ENCODE peak calls at places on chromosomes 3 and 15, in nine cellular contexts. One of them, this sample, is unnamed.

GRCh38 chr3:64199933-64200332 is 25.3 kb downstream of the PRICKLE2 start:
- DNase-seq in mesenteric fat pad: no peak
- DNase-seq in Panc1: no peak
- DNase-seq in stimulated activated CD4-positive, alpha-beta T cell treated with anti-CD3 and anti-CD28 coated beads, Interleukin-1b, Interleukin-23, amount 100 ng/mL, for 24 hours: no peak
- DNase-seq in T-helper 17 cell: no peak
- DNase-seq in HTR-8/SVneo: no peak
- DNase-seq in NCI-H748 treated with DMSO at 0.1 percent for 48 hours: no peak
- DNase-seq in T-cell: no peak
- DNase-seq in DND-41: no peak
- DNase-seq in this sample: no peak

GRCh38 chr3:106367496-106367895 is 498.7 kb upstream of the CBLB start:
- DNase-seq in DND-41: no peak
- DNase-seq in stimulated activated CD4-positive, alpha-beta T cell treated with anti-CD3 and anti-CD28 coated beads, Interleukin-1b, Interleukin-23, amount 100 ng/mL, for 24 hours: no peak
- DNase-seq in Panc1: no peak
- DNase-seq in NCI-H748 treated with DMSO at 0.1 percent for 48 hours: no peak
- DNase-seq in T-cell: no peak
- DNase-seq in mesenteric fat pad: no peak
- DNase-seq in HTR-8/SVneo: no peak
- DNase-seq in T-helper 17 cell: no peak
- DNase-seq in this sample: no peak

GRCh38 chr3:40800343-40800742 is 275.6 kb downstream of the ZNF621 start:
- DNase-seq in mesenteric fat pad: no peak
- DNase-seq in DND-41: no peak
- DNase-seq in Panc1: peak; percentile 5
- DNase-seq in T-helper 17 cell: no peak
- DNase-seq in T-cell: no peak
- DNase-seq in stimulated activated CD4-positive, alpha-beta T cell treated with anti-CD3 and anti-CD28 coated beads, Interleukin-1b, Interleukin-23, amount 100 ng/mL, for 24 hours: no peak
- DNase-seq in HTR-8/SVneo: peak; percentile 40
- DNase-seq in NCI-H748 treated with DMSO at 0.1 percent for 48 hours: no peak
- DNase-seq in this sample: no peak

GRCh38 chr15:28956491-28956890 is 70.7 kb downstream of the APBA2 start:
- DNase-seq in NCI-H748 treated with DMSO at 0.1 percent for 48 hours: no peak
- DNase-seq in T-helper 17 cell: no peak
- DNase-seq in Panc1: no peak
- DNase-seq in T-cell: no peak
- DNase-seq in stimulated activated CD4-positive, alpha-beta T cell treated with anti-CD3 and anti-CD28 coated beads, Interleukin-1b, Interleukin-23, amount 100 ng/mL, for 24 hours: no peak
- DNase-seq in DND-41: no peak
- DNase-seq in mesenteric fat pad: peak; percentile 30
- DNase-seq in HTR-8/SVneo: no peak
- DNase-seq in this sample: no peak

GRCh38 chr3:36579746-36580145 is 184.6 kb downstream of the DCLK3 start:
- DNase-seq in stimulated activated CD4-positive, alpha-beta T cell treated with anti-CD3 and anti-CD28 coated beads, Interleukin-1b, Interleukin-23, amount 100 ng/mL, for 24 hours: no peak
- DNase-seq in NCI-H748 treated with DMSO at 0.1 percent for 48 hours: no peak
- DNase-seq in T-helper 17 cell: no peak
- DNase-seq in Panc1: no peak
- DNase-seq in mesenteric fat pad: no peak
- DNase-seq in T-cell: no peak
- DNase-seq in DND-41: no peak
- DNase-seq in HTR-8/SVneo: no peak
- DNase-seq in this sample: no peak

GRCh38 chr15:68503791-68504720 is 72.1 kb upstream of the ITGA11 start:
- DNase-seq in T-cell: no peak
- DNase-seq in HTR-8/SVneo: no peak
- DNase-seq in T-helper 17 cell: no peak
- DNase-seq in Panc1: no peak
- DNase-seq in stimulated activated CD4-positive, alpha-beta T cell treated with anti-CD3 and anti-CD28 coated beads, Interleukin-1b, Interleukin-23, amount 100 ng/mL, for 24 hours: no peak
- DNase-seq in mesenteric fat pad: no peak
- DNase-seq in NCI-H748 treated with DMSO at 0.1 percent for 48 hours: no peak
- DNase-seq in DND-41: peak; percentile 45
- DNase-seq in this sample: no peak

GRCh38 chr3:128399221-128399915 is 67.3 kb downstream of the DNAJB8 start:
- DNase-seq in HTR-8/SVneo: no peak
- DNase-seq in mesenteric fat pad: no peak
- DNase-seq in T-helper 17 cell: no peak
- DNase-seq in DND-41: no peak
- DNase-seq in stimulated activated CD4-positive, alpha-beta T cell treated with anti-CD3 and anti-CD28 coated beads, Interleukin-1b, Interleukin-23, amount 100 ng/mL, for 24 hours: no peak
- DNase-seq in NCI-H748 treated with DMSO at 0.1 percent for 48 hours: no peak
- DNase-seq in Panc1: no peak
- DNase-seq in T-cell: no peak
- DNase-seq in this sample: no peak

GRCh38 chr15:67521770-67522568 is 1.0 kb downstream of the C15orf61 start:
- DNase-seq in mesenteric fat pad: no peak
- DNase-seq in stimulated activated CD4-positive, alpha-beta T cell treated with anti-CD3 and anti-CD28 coated beads, Interleukin-1b, Interleukin-23, amount 100 ng/mL, for 24 hours: no peak
- DNase-seq in Panc1: no peak
- DNase-seq in HTR-8/SVneo: no peak
- DNase-seq in NCI-H748 treated with DMSO at 0.1 percent for 48 hours: no peak
- DNase-seq in DND-41: no peak
- DNase-seq in T-helper 17 cell: no peak
- DNase-seq in T-cell: no peak
- DNase-seq in this sample: no peak

GRCh38 chr3:197953881-197954280 is 3.9 kb downstream of the RPL35A start:
- DNase-seq in T-helper 17 cell: no peak
- DNase-seq in HTR-8/SVneo: no peak
- DNase-seq in Panc1: no peak
- DNase-seq in DND-41: no peak
- DNase-seq in NCI-H748 treated with DMSO at 0.1 percent for 48 hours: no peak
- DNase-seq in T-cell: no peak
- DNase-seq in stimulated activated CD4-positive, alpha-beta T cell treated with anti-CD3 and anti-CD28 coated beads, Interleukin-1b, Interleukin-23, amount 100 ng/mL, for 24 hours: no peak
- DNase-seq in mesenteric fat pad: no peak
- DNase-seq in this sample: no peak

GRCh38 chr3:191369081-191370010 is 39.0 kb upstream of the UTS2B start:
- DNase-seq in stimulated activated CD4-positive, alpha-beta T cell treated with anti-CD3 and anti-CD28 coated beads, Interleukin-1b, Interleukin-23, amount 100 ng/mL, for 24 hours: no peak
- DNase-seq in HTR-8/SVneo: no peak
- DNase-seq in NCI-H748 treated with DMSO at 0.1 percent for 48 hours: no peak
- DNase-seq in mesenteric fat pad: no peak
- DNase-seq in Panc1: no peak
- DNase-seq in DND-41: no peak
- DNase-seq in T-cell: no peak
- DNase-seq in T-helper 17 cell: no peak
- DNase-seq in this sample: no peak

GRCh38 chr3:20073683-20074082 is 33.4 kb downstream of the KAT2B start:
- DNase-seq in Panc1: no peak
- DNase-seq in mesenteric fat pad: no peak
- DNase-seq in T-cell: no peak
- DNase-seq in HTR-8/SVneo: no peak
- DNase-seq in DND-41: no peak
- DNase-seq in stimulated activated CD4-positive, alpha-beta T cell treated with anti-CD3 and anti-CD28 coated beads, Interleukin-1b, Interleukin-23, amount 100 ng/mL, for 24 hours: no peak
- DNase-seq in NCI-H748 treated with DMSO at 0.1 percent for 48 hours: no peak
- DNase-seq in T-helper 17 cell: no peak
- DNase-seq in this sample: no peak

GRCh38 chr15:64348455-64348854 is 7.5 kb downstream of the CSNK1G1 start:
- DNase-seq in NCI-H748 treated with DMSO at 0.1 percent for 48 hours: no peak
- DNase-seq in mesenteric fat pad: no peak
- DNase-seq in T-helper 17 cell: no peak
- DNase-seq in stimulated activated CD4-positive, alpha-beta T cell treated with anti-CD3 and anti-CD28 coated beads, Interleukin-1b, Interleukin-23, amount 100 ng/mL, for 24 hours: no peak
- DNase-seq in T-cell: no peak
- DNase-seq in DND-41: no peak
- DNase-seq in Panc1: no peak
- DNase-seq in HTR-8/SVneo: no peak
- DNase-seq in this sample: no peak

GRCh38 chr3:192933779-192934456 is 16.3 kb upstream of the MB21D2 start:
- DNase-seq in T-cell: no peak
- DNase-seq in stimulated activated CD4-positive, alpha-beta T cell treated with anti-CD3 and anti-CD28 coated beads, Interleukin-1b, Interleukin-23, amount 100 ng/mL, for 24 hours: no peak
- DNase-seq in T-helper 17 cell: no peak
- DNase-seq in Panc1: no peak
- DNase-seq in DND-41: no peak
- DNase-seq in NCI-H748 treated with DMSO at 0.1 percent for 48 hours: no peak
- DNase-seq in mesenteric fat pad: no peak
- DNase-seq in HTR-8/SVneo: no peak
- DNase-seq in this sample: no peak

GRCh38 chr3:154090116-154090420 is 31.1 kb upstream of the ARHGEF26 start:
- DNase-seq in Panc1: no peak
- DNase-seq in mesenteric fat pad: no peak
- DNase-seq in T-cell: no peak
- DNase-seq in T-helper 17 cell: no peak
- DNase-seq in NCI-H748 treated with DMSO at 0.1 percent for 48 hours: no peak
- DNase-seq in DND-41: no peak
- DNase-seq in HTR-8/SVneo: no peak
- DNase-seq in stimulated activated CD4-positive, alpha-beta T cell treated with anti-CD3 and anti-CD28 coated beads, Interleukin-1b, Interleukin-23, amount 100 ng/mL, for 24 hours: no peak
- DNase-seq in this sample: no peak

GRCh38 chr3:13276438-13277129 is 143.5 kb downstream of the NUP210 start:
- DNase-seq in HTR-8/SVneo: no peak
- DNase-seq in stimulated activated CD4-positive, alpha-beta T cell treated with anti-CD3 and anti-CD28 coated beads, Interleukin-1b, Interleukin-23, amount 100 ng/mL, for 24 hours: no peak
- DNase-seq in NCI-H748 treated with DMSO at 0.1 percent for 48 hours: no peak
- DNase-seq in mesenteric fat pad: no peak
- DNase-seq in DND-41: no peak
- DNase-seq in T-cell: no peak
- DNase-seq in Panc1: no peak
- DNase-seq in T-helper 17 cell: no peak
- DNase-seq in this sample: no peak

GRCh38 chr3:141326123-141326522 is 42.2 kb upstream of the ZBTB38 start:
- DNase-seq in mesenteric fat pad: no peak
- DNase-seq in T-cell: no peak
- DNase-seq in stimulated activated CD4-positive, alpha-beta T cell treated with anti-CD3 and anti-CD28 coated beads, Interleukin-1b, Interleukin-23, amount 100 ng/mL, for 24 hours: no peak
- DNase-seq in T-helper 17 cell: no peak
- DNase-seq in DND-41: no peak
- DNase-seq in Panc1: no peak
- DNase-seq in NCI-H748 treated with DMSO at 0.1 percent for 48 hours: no peak
- DNase-seq in HTR-8/SVneo: no peak
- DNase-seq in this sample: no peak

GRCh38 chr3:30964612-30965011 is 70.2 kb upstream of the GADL1 start:
- DNase-seq in NCI-H748 treated with DMSO at 0.1 percent for 48 hours: no peak
- DNase-seq in Panc1: no peak
- DNase-seq in HTR-8/SVneo: no peak
- DNase-seq in DND-41: peak; percentile 83
- DNase-seq in T-cell: no peak
- DNase-seq in stimulated activated CD4-positive, alpha-beta T cell treated with anti-CD3 and anti-CD28 coated beads, Interleukin-1b, Interleukin-23, amount 100 ng/mL, for 24 hours: no peak
- DNase-seq in mesenteric fat pad: no peak
- DNase-seq in T-helper 17 cell: no peak
- DNase-seq in this sample: no peak

GRCh38 chr15:68542771-68543544 is 35.8 kb upstream of the CORO2B start:
- DNase-seq in T-cell: no peak
- DNase-seq in DND-41: no peak
- DNase-seq in HTR-8/SVneo: peak; percentile 64
- DNase-seq in mesenteric fat pad: peak; percentile 57
- DNase-seq in stimulated activated CD4-positive, alpha-beta T cell treated with anti-CD3 and anti-CD28 coated beads, Interleukin-1b, Interleukin-23, amount 100 ng/mL, for 24 hours: no peak
- DNase-seq in T-helper 17 cell: no peak
- DNase-seq in Panc1: no peak
- DNase-seq in NCI-H748 treated with DMSO at 0.1 percent for 48 hours: no peak
- DNase-seq in this sample: no peak

GRCh38 chr3:64238971-64239667 is 13.9 kb upstream of the PRICKLE2 start:
- DNase-seq in HTR-8/SVneo: peak; percentile 81
- DNase-seq in NCI-H748 treated with DMSO at 0.1 percent for 48 hours: no peak
- DNase-seq in mesenteric fat pad: no peak
- DNase-seq in T-cell: no peak
- DNase-seq in T-helper 17 cell: no peak
- DNase-seq in DND-41: no peak
- DNase-seq in Panc1: no peak
- DNase-seq in stimulated activated CD4-positive, alpha-beta T cell treated with anti-CD3 and anti-CD28 coated beads, Interleukin-1b, Interleukin-23, amount 100 ng/mL, for 24 hours: no peak
- DNase-seq in this sample: no peak

GRCh38 chr3:8838765-8839423 is 69.5 kb upstream of the OXTR start:
- DNase-seq in NCI-H748 treated with DMSO at 0.1 percent for 48 hours: no peak
- DNase-seq in T-cell: no peak
- DNase-seq in HTR-8/SVneo: no peak
- DNase-seq in stimulated activated CD4-positive, alpha-beta T cell treated with anti-CD3 and anti-CD28 coated beads, Interleukin-1b, Interleukin-23, amount 100 ng/mL, for 24 hours: no peak
- DNase-seq in mesenteric fat pad: no peak
- DNase-seq in T-helper 17 cell: no peak
- DNase-seq in DND-41: no peak
- DNase-seq in Panc1: no peak
- DNase-seq in this sample: no peak

GRCh38 chr3:123762805-123763204 is 121.3 kb downstream of the MYLK start:
- DNase-seq in NCI-H748 treated with DMSO at 0.1 percent for 48 hours: no peak
- DNase-seq in HTR-8/SVneo: no peak
- DNase-seq in mesenteric fat pad: no peak
- DNase-seq in DND-41: no peak
- DNase-seq in Panc1: no peak
- DNase-seq in stimulated activated CD4-positive, alpha-beta T cell treated with anti-CD3 and anti-CD28 coated beads, Interleukin-1b, Interleukin-23, amount 100 ng/mL, for 24 hours: no peak
- DNase-seq in T-helper 17 cell: no peak
- DNase-seq in T-cell: no peak
- DNase-seq in this sample: no peak

GRCh38 chr3:116863842-116864626 is 154.5 kb downstream of the TUSC7 start:
- DNase-seq in HTR-8/SVneo: no peak
- DNase-seq in T-helper 17 cell: no peak
- DNase-seq in T-cell: no peak
- DNase-seq in mesenteric fat pad: no peak
- DNase-seq in DND-41: no peak
- DNase-seq in stimulated activated CD4-positive, alpha-beta T cell treated with anti-CD3 and anti-CD28 coated beads, Interleukin-1b, Interleukin-23, amount 100 ng/mL, for 24 hours: no peak
- DNase-seq in Panc1: peak; percentile 10
- DNase-seq in NCI-H748 treated with DMSO at 0.1 percent for 48 hours: peak; percentile 66
- DNase-seq in this sample: peak; percentile 46

GRCh38 chr3:174438501-174439156 is 420.5 kb upstream of the NAALADL2 start:
- DNase-seq in Panc1: peak; percentile 10
- DNase-seq in T-helper 17 cell: no peak
- DNase-seq in stimulated activated CD4-positive, alpha-beta T cell treated with anti-CD3 and anti-CD28 coated beads, Interleukin-1b, Interleukin-23, amount 100 ng/mL, for 24 hours: no peak
- DNase-seq in HTR-8/SVneo: no peak
- DNase-seq in DND-41: no peak
- DNase-seq in mesenteric fat pad: no peak
- DNase-seq in T-cell: no peak
- DNase-seq in NCI-H748 treated with DMSO at 0.1 percent for 48 hours: no peak
- DNase-seq in this sample: no peak

GRCh38 chr15:78679089-78679511 is 38.1 kb upstream of the CHRNB4 start:
- DNase-seq in T-helper 17 cell: no peak
- DNase-seq in HTR-8/SVneo: no peak
- DNase-seq in mesenteric fat pad: peak; percentile 71
- DNase-seq in T-cell: no peak
- DNase-seq in stimulated activated CD4-positive, alpha-beta T cell treated with anti-CD3 and anti-CD28 coated beads, Interleukin-1b, Interleukin-23, amount 100 ng/mL, for 24 hours: no peak
- DNase-seq in DND-41: no peak
- DNase-seq in NCI-H748 treated with DMSO at 0.1 percent for 48 hours: no peak
- DNase-seq in Panc1: no peak
- DNase-seq in this sample: no peak

GRCh38 chr3:154718716-154719115 is 288.7 kb upstream of the GPR149 start:
- DNase-seq in mesenteric fat pad: no peak
- DNase-seq in stimulated activated CD4-positive, alpha-beta T cell treated with anti-CD3 and anti-CD28 coated beads, Interleukin-1b, Interleukin-23, amount 100 ng/mL, for 24 hours: no peak
- DNase-seq in T-helper 17 cell: no peak
- DNase-seq in NCI-H748 treated with DMSO at 0.1 percent for 48 hours: no peak
- DNase-seq in HTR-8/SVneo: no peak
- DNase-seq in T-cell: no peak
- DNase-seq in DND-41: no peak
- DNase-seq in Panc1: no peak
- DNase-seq in this sample: no peak

GRCh38 chr3:17742837-17743659 is 617 bp upstream of the TBC1D5 start:
- DNase-seq in DND-41: no peak
- DNase-seq in Panc1: peak; percentile 84
- DNase-seq in mesenteric fat pad: no peak
- DNase-seq in T-cell: no peak
- DNase-seq in stimulated activated CD4-positive, alpha-beta T cell treated with anti-CD3 and anti-CD28 coated beads, Interleukin-1b, Interleukin-23, amount 100 ng/mL, for 24 hours: no peak
- DNase-seq in NCI-H748 treated with DMSO at 0.1 percent for 48 hours: no peak
- DNase-seq in HTR-8/SVneo: peak; percentile 94
- DNase-seq in T-helper 17 cell: no peak
- DNase-seq in this sample: no peak

GRCh38 chr3:115212615-115213014 is 65.5 kb upstream of the ZBTB20 start:
- DNase-seq in NCI-H748 treated with DMSO at 0.1 percent for 48 hours: no peak
- DNase-seq in Panc1: no peak
- DNase-seq in stimulated activated CD4-positive, alpha-beta T cell treated with anti-CD3 and anti-CD28 coated beads, Interleukin-1b, Interleukin-23, amount 100 ng/mL, for 24 hours: no peak
- DNase-seq in HTR-8/SVneo: no peak
- DNase-seq in mesenteric fat pad: no peak
- DNase-seq in DND-41: no peak
- DNase-seq in T-helper 17 cell: no peak
- DNase-seq in T-cell: no peak
- DNase-seq in this sample: no peak

GRCh38 chr15:38010390-38010789 is 76.0 kb downstream of the TMCO5A start:
- DNase-seq in mesenteric fat pad: no peak
- DNase-seq in NCI-H748 treated with DMSO at 0.1 percent for 48 hours: no peak
- DNase-seq in HTR-8/SVneo: no peak
- DNase-seq in Panc1: no peak
- DNase-seq in stimulated activated CD4-positive, alpha-beta T cell treated with anti-CD3 and anti-CD28 coated beads, Interleukin-1b, Interleukin-23, amount 100 ng/mL, for 24 hours: no peak
- DNase-seq in T-helper 17 cell: no peak
- DNase-seq in T-cell: no peak
- DNase-seq in DND-41: no peak
- DNase-seq in this sample: no peak